ENCODE peak calls at places on chromosomes 3 and 15, in four cellular contexts. B is RPMI8226; M is GM23248; E is activated CD8-positive, alpha-beta T cell treated with anti-CD3 and anti-CD28 coated beads, Interleukin-2, amount 10 ng/mL, durations not matched to agents 7 days and 5 days. P is an unnamed sample.
A peak's percentile ranks its signal among the peaks of the same experiment; 100 is the strongest.

GRCh38 chr3:70658779-70659310 is 346.4 kb upstream of the MDFIC2 start:
- DNase-seq in B (no peak), M (no peak), E (no peak), P (no peak)

GRCh38 chr3:197555281-197556261 is at the start of gene BDH1:
- DNase-seq in B (peak; percentile 80), M (peak; percentile 36), E (peak; percentile 83), P (peak; percentile 44)

GRCh38 chr3:76293856-76294255 is 508.5 kb upstream of the ZNF717 start:
- DNase-seq in M (no peak), B (no peak), E (no peak), P (no peak)

GRCh38 chr3:64209866-64210609 is 15.2 kb downstream of the PRICKLE2 start:
- DNase-seq in B (no peak), M (peak; percentile 84), E (no peak), P (no peak)

GRCh38 chr3:48086736-48087470 is 70.7 kb upstream of the MAP4 start:
- DNase-seq in B (no peak), E (no peak), M (peak; percentile 69), P (peak; percentile 55)

GRCh38 chr3:29708884-29709283 is 428.0 kb downstream of the RBMS3 start:
- DNase-seq in M (no peak), B (no peak), E (no peak), P (no peak)

GRCh38 chr15:45391746-45392711 is 13.7 kb upstream of the GATM start:
- DNase-seq in B (peak; percentile 33), M (no peak), E (no peak), P (no peak)

GRCh38 chr3:163779396-163780344 is 1298.6 kb downstream of the SI start:
- DNase-seq in E (no peak), M (no peak), B (no peak), P (no peak)

GRCh38 chr15:97748576-97748975 is 211.9 kb upstream of the ARRDC4 start:
- DNase-seq in M (no peak), B (no peak), E (no peak), P (no peak)